ENCODE peak calls at places on chromosomes 3 and 15, in eight cellular contexts. N is GM23338, F is endothelial cell of umbilical vein, S is transverse colon, V is upper lobe of left lung, C is spleen, O is Panc1, Q is breast epithelium. U is an unnamed sample.

GRCh38 chr3:117045143-117045542 is 335.6 kb downstream of the TUSC7 start:
- DNase-seq in C (no peak), V (no peak), F (no peak), O (no peak), Q (no peak), S (peak), N (peak), U (no peak)

GRCh38 chr15:40407343-40407990 is 1.9 kb downstream of the IVD start:
- DNase-seq in Q (no peak), V (no peak), S (no peak), F (no peak), O (no peak), N (no peak), C (no peak), U (no peak)

GRCh38 chr3:42446111-42447050 is 36.0 kb upstream of the LYZL4 start:
- DNase-seq in F (no peak), Q (no peak), O (no peak), N (peak), S (no peak), C (no peak), V (no peak), U (no peak)

GRCh38 chr3:49914906-49915305 is 11.2 kb upstream of the MST1R start:
- DNase-seq in F (no peak), C (no peak), S (no peak), N (no peak), V (no peak), Q (no peak), O (no peak), U (no peak)

GRCh38 chr3:16302082-16302631 is 37.1 kb downstream of the OXNAD1 start:
- DNase-seq in F (no peak), C (no peak), S (no peak), V (no peak), O (no peak), Q (no peak), N (peak), U (no peak)

GRCh38 chr15:31435891-31436628 is 109.4 kb downstream of the KLF13 start:
- DNase-seq in C (peak), N (no peak), O (no peak), V (no peak), S (no peak), F (no peak), Q (no peak), U (no peak)

GRCh38 chr15:28191832-28192231 is 92.7 kb upstream of the OCA2 start:
- DNase-seq in O (no peak), V (peak), N (peak), C (no peak), F (no peak), S (peak), Q (no peak), U (no peak)

GRCh38 chr15:49877117-49877860 is 241.7 kb downstream of the ATP8B4 start:
- DNase-seq in S (no peak), Q (no peak), O (no peak), N (peak), C (no peak), F (no peak), V (no peak), U (no peak)

GRCh38 chr3:16286672-16287604 is 21.9 kb downstream of the OXNAD1 start:
- DNase-seq in C (no peak), Q (no peak), S (no peak), V (no peak), O (no peak), N (no peak), F (no peak), U (no peak)

GRCh38 chr3:149197669-149198068 is 24.0 kb downstream of the CP start:
- DNase-seq in S (no peak), F (no peak), V (no peak), O (no peak), C (no peak), Q (no peak), N (peak), U (no peak)

GRCh38 chr3:149203758-149204157 is 17.9 kb downstream of the CP start:
- DNase-seq in O (no peak), N (no peak), S (no peak), Q (no peak), V (no peak), F (no peak), C (no peak), U (no peak)

GRCh38 chr3:149195221-149195620 is 26.4 kb downstream of the CP start:
- DNase-seq in S (no peak), Q (no peak), C (no peak), N (no peak), F (no peak), V (no peak), O (no peak), U (no peak)

GRCh38 chr3:149199474-149199873 is 22.2 kb downstream of the CP start:
- DNase-seq in O (no peak), V (no peak), S (no peak), N (no peak), Q (no peak), F (peak), C (no peak), U (no peak)

GRCh38 chr3:149198611-149199010 is 23.0 kb downstream of the CP start:
- DNase-seq in N (peak), F (no peak), Q (no peak), V (no peak), O (no peak), S (no peak), C (no peak), U (no peak)
- H3K4me3 ChIP-seq in N (peak), F (no peak), Q (no peak), V (no peak), O (no peak), S (no peak), C (no peak), U (no peak)

GRCh38 chr15:90191795-90192494 is 9.2 kb upstream of the SEMA4B start:
- DNase-seq in S (peak), Q (peak), F (no peak), V (peak), C (peak), O (no peak), N (no peak), U (peak)
- TF ChIP-seq POLR2AphosphoS5 in S (peak), Q (no peak), F (no peak), V (no peak), C (peak), O (peak), N (no peak), U (no peak)

GRCh38 chr3:129556890-129557736 is 14.1 kb downstream of the H1-8 start:
- DNase-seq in S (no peak), N (no peak), V (peak), O (no peak), Q (no peak), F (no peak), C (no peak), U (peak)

GRCh38 chr3:129557737-129558037 is 14.7 kb downstream of the H1-8 start:
- DNase-seq in C (no peak), N (no peak), F (no peak), V (no peak), S (no peak), Q (no peak), O (no peak), U (no peak)

GRCh38 chr3:129559565-129560079 is 16.6 kb downstream of the H1-8 start:
- DNase-seq in Q (no peak), S (no peak), V (peak), N (no peak), O (no peak), C (no peak), F (no peak), U (no peak)

GRCh38 chr3:129558772-129559564 is 16.0 kb downstream of the H1-8 start:
- DNase-seq in O (no peak), Q (no peak), V (no peak), C (peak), F (peak), S (no peak), N (no peak), U (no peak)

DNA sequence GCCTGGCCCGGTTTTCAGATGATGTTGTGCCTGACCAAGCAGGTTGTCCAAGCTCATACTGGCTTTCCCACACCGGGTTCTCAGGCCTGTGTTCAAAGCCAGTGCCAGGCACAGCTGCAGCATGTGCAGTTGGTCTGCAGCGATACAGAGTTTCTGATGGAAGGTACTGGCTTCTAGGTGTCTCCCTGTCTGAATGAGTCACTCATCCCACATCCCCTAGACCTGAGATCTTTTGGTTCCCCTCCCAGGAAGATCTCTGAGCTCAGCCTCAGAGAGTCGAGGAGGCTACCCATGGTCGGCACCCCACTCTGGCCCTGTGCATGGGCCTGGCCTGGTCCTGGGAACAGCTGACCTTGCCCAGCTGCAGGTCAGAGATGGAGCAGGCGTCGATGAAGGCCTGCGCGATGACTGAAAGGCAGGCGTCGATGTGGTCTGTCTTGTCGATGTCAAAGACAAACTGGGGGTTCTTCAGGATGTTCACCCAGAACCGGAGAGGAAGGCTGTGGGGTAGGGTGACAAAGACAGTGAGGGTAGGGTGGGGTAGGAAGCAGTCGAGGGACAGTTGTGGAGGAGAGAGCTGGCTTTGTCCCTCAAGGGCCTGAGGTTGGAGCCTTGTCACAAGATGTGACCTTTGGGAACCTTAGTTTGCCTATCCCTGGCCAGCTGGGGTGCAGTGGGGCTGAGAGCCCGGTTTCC is 15.2 kb downstream of the H1-8 start:
- DNase-seq in C (no peak), N (no peak), V (no peak), Q (no peak), O (no peak), F (no peak), S (no peak), U (no peak)
- H3K4me3 ChIP-seq in C (no peak), N (no peak), V (no peak), Q (no peak), O (no peak), F (no peak), S (no peak), U (no peak)

DNA sequence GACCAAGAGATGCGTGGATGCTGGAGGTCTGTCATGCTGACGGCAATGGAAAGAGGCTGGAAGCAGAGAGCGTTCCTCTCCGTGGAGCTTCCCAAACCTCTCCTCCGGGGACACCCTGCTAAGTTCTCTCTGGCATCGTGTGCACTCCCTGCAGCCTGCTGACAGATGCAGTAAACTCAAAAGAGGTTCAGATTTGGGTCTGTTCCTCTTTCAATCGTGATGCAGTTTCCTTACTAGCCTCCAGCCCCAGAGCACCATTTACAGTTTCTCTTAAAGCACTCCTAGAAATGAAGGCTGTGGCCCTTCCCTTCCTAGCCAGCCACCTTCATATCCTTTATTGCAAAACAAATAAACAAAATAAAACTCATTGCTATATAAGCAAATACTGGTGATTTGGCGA is 47.3 kb upstream of the LRRC58 start:
- DNase-seq in V (no peak), C (no peak), S (no peak), O (no peak), N (no peak), Q (no peak), F (no peak), U (no peak)
- TF ChIP-seq POLR2AphosphoS5 in V (no peak), C (no peak), S (no peak), O (no peak), N (no peak), Q (no peak), F (no peak), U (no peak)

DNA sequence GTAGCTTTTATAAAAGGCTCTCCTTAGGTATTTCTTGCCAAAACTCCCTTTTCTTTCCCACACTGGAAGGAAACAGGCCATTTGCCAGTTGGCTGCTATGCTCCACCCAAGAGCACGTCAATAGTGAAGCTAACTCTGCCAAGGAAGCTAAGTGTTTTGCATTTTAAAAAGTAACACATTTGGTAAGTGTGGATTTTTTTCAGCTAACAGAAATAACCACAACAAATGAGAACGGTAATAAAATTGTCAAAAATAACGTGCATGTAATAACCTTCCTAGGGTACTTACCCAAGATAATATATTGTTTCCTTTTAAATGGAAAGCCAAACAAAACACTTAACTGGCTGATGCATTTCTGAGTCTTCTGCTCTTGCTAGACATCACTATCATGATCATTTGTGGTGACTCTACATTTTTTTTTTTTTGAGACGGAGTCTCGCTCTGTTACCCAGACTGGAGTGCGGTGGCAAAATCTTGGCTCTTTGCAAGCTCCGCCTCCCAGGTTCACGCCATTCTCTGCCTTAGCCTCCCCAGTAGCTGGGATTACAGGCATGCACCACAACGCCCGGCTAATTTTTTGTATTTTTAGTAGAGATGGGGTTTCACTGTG is 4.6 kb downstream of the DPP8 start:
- DNase-seq in V (no peak), F (peak), O (no peak), C (no peak), N (no peak), S (no peak), Q (peak), U (no peak)
- H3K4me3 ChIP-seq in V (no peak), F (no peak), O (no peak), C (no peak), N (no peak), S (no peak), Q (no peak), U (peak)

DNA sequence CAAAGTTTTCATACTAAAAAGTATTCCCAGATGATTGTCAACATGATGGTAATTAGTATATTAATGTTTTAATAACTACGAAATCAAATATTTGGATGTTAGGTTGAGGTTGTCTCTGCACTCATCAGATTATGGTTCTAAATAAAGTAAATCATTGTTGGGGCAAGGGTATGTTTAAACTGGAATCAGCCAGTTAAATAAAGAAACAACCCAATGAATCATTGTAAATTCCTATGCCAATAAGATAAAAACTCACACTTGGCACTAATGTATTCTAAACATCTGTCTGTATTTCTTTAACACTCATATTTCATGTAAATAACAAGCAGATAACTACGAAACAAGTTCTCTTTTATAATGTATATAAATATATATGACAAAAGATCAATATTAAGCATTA is 92.7 kb downstream of the PEAK1 start:
- DNase-seq in N (no peak), S (no peak), Q (no peak), F (no peak), O (no peak), C (no peak), V (no peak), U (no peak)
- TF ChIP-seq POLR2AphosphoS5 in N (no peak), S (no peak), Q (no peak), F (no peak), O (no peak), C (no peak), V (no peak), U (no peak)